ENCODE peak calls at places on chromosomes 5 and 9, in six cellular contexts. J, N, L, R, A and P are unnamed samples.
A peak's percentile ranks its signal among the peaks of the same experiment; 100 is the strongest.

GRCh38 chr5:88594441-88594840 is 288.5 kb downstream of the MEF2C start:
- DNase-seq in J (no peak), N (no peak), L (no peak), R (no peak), A (no peak), P (no peak)

GRCh38 chr9:92715488-92716231 is 45.7 kb upstream of the IPPK start:
- DNase-seq in J (peak; percentile 23), N (no peak), L (no peak), R (no peak), A (no peak), P (no peak)

GRCh38 chr5:142432961-142433360 is 108.1 kb upstream of the SPRY4 start:
- DNase-seq in J (no peak), N (no peak), L (no peak), R (no peak), A (no peak), P (peak; percentile 21)

GRCh38 chr9:297104-297794 is 82.6 kb downstream of the DOCK8 start:
- DNase-seq in J (peak; percentile 36), N (no peak), L (no peak), R (no peak), A (no peak), P (no peak)

GRCh38 chr5:38468978-38469706 is 87.3 kb downstream of the LIFR start:
- DNase-seq in J (no peak), N (no peak), L (no peak), R (peak; percentile 52), A (no peak), P (no peak)

GRCh38 chr5:6837095-6837494 is 123.9 kb downstream of the TENT4A start:
- DNase-seq in J (no peak), N (no peak), L (no peak), R (no peak), A (no peak), P (no peak)

GRCh38 chr9:86660146-86660545 is 287.2 kb downstream of the GAS1 start:
- DNase-seq in J (no peak), N (no peak), L (no peak), R (peak; percentile 95), A (peak; percentile 75), P (no peak)

GRCh38 chr5:44332360-44332971 is 56.8 kb downstream of the FGF10 start:
- DNase-seq in J (peak; percentile 6), N (peak; percentile 13), L (peak; percentile 22), R (peak; percentile 46), A (peak; percentile 10), P (peak; percentile 41)

GRCh38 chr9:97774657-97775056 is 77.5 kb upstream of the XPA start:
- DNase-seq in J (no peak), N (no peak), L (no peak), R (no peak), A (no peak), P (no peak)

GRCh38 chr5:14270212-14270702 is 127.1 kb downstream of the TRIO start:
- DNase-seq in J (peak; percentile 60), N (peak; percentile 86), L (peak; percentile 59), R (peak; percentile 74), A (no peak), P (peak; percentile 76)

GRCh38 chr5:66567474-66567873 is 28.7 kb upstream of the MAST4 start:
- DNase-seq in J (no peak), N (no peak), L (no peak), R (no peak), A (no peak), P (no peak)

GRCh38 chr9:35920004-35920658 is 10.8 kb downstream of the SPAAR start:
- DNase-seq in J (no peak), N (no peak), L (no peak), R (no peak), A (no peak), P (no peak)

GRCh38 chr5:176519810-176520720 is 17.1 kb downstream of the RNF44 start:
- DNase-seq in J (no peak), N (no peak), L (no peak), R (no peak), A (no peak), P (no peak)

GRCh38 chr9:128917151-128917849 is 3.5 kb upstream of the PHYHD1 start:
- DNase-seq in J (no peak), N (no peak), L (no peak), R (peak; percentile 90), A (no peak), P (no peak)

GRCh38 chr5:677131-678101 is 15.7 kb downstream of the TPPP start:
- DNase-seq in J (no peak), N (no peak), L (no peak), R (no peak), A (no peak), P (no peak)

GRCh38 chr5:89168766-89169165 is 285.8 kb upstream of the MEF2C start:
- DNase-seq in J (peak; percentile 20), N (no peak), L (no peak), R (no peak), A (no peak), P (no peak)

GRCh38 chr5:52725781-52726180 is 61.9 kb upstream of the ITGA1 start:
- DNase-seq in J (no peak), N (no peak), L (no peak), R (no peak), A (no peak), P (no peak)

GRCh38 chr5:143642791-143643190 is 169.2 kb upstream of the HMHB1 start:
- DNase-seq in J (no peak), N (no peak), L (no peak), R (no peak), A (no peak), P (no peak)

GRCh38 chr5:75335952-75336624 is 932 bp upstream of the HMGCR start:
- DNase-seq in J (peak; percentile 50), N (peak; percentile 58), L (peak; percentile 83), R (peak; percentile 75), A (peak; percentile 67), P (peak; percentile 87)

GRCh38 chr5:157215143-157215825 is 34.6 kb downstream of the ITK start:
- DNase-seq in J (no peak), N (no peak), L (no peak), R (no peak), A (no peak), P (no peak)

GRCh38 chr9:32251539-32251938 is 132.9 kb upstream of the ACO1 start:
- DNase-seq in J (peak; percentile 65), N (peak; percentile 30), L (peak; percentile 75), R (peak; percentile 58), A (no peak), P (peak; percentile 70)

GRCh38 chr5:138623053-138623452 is 47.9 kb upstream of the HSPA9 start:
- DNase-seq in J (no peak), N (no peak), L (no peak), R (peak; percentile 24), A (no peak), P (no peak)

GRCh38 chr5:94983861-94984535 is 300.9 kb downstream of the MCTP1 start:
- DNase-seq in J (no peak), N (no peak), L (no peak), R (peak; percentile 85), A (peak; percentile 27), P (no peak)